ENCODE peak calls at places on chromosomes 13 and 19, in five cellular contexts. V, K, S, N and C are unnamed samples.

GRCh38 chr19:30253581-30253996 is 118.6 kb upstream of the ZNF536 start:
- DNase-seq in V (no peak), K (no peak), S (no peak), N (no peak), C (no peak)

GRCh38 chr13:112583592-112584277 is 4.2 kb downstream of the TUBGCP3 start:
- DNase-seq in V (no peak), K (peak; percentile 41), S (no peak), N (no peak), C (peak; percentile 17)

GRCh38 chr19:46787331-46788100 is 878 bp downstream of the SLC1A5 start:
- DNase-seq in V (peak; percentile 20), K (no peak), S (peak; percentile 52), N (peak; percentile 52), C (peak; percentile 56)

GRCh38 chr19:36225219-36225892 is 10.4 kb downstream of the ZNF146 start:
- DNase-seq in V (no peak), K (no peak), S (no peak), N (no peak), C (no peak)

GRCh38 chr19:10617409-10618121 is 7.8 kb upstream of the SLC44A2 start:
- DNase-seq in V (no peak), K (no peak), S (no peak), N (no peak), C (no peak)

GRCh38 chr13:110666255-110666533 is 39.7 kb downstream of the CARS2 start:
- DNase-seq in V (no peak), K (no peak), S (no peak), N (no peak), C (no peak)

GRCh38 chr13:32116210-32116609 is 84.6 kb downstream of the FRY start:
- DNase-seq in V (no peak), K (no peak), S (no peak), N (no peak), C (no peak)

GRCh38 chr13:30963794-30964193 is 31.3 kb downstream of the TEX26 start:
- DNase-seq in V (peak; percentile 10), K (peak; percentile 27), S (no peak), N (no peak), C (no peak)

GRCh38 chr19:4414800-4415251 is 12.4 kb downstream of the CHAF1A start:
- DNase-seq in V (peak; percentile 40), K (no peak), S (no peak), N (no peak), C (no peak)

GRCh38 chr13:110557082-110557481 is 4.4 kb downstream of the RAB20 start:
- DNase-seq in V (no peak), K (no peak), S (no peak), N (no peak), C (no peak)

GRCh38 chr13:90787007-90787406 is 560.5 kb upstream of the MIR17HG start:
- DNase-seq in V (no peak), K (no peak), S (no peak), N (no peak), C (no peak)

GRCh38 chr19:1073956-1074511 is 7.1 kb downstream of the ARHGAP45 start:
- DNase-seq in V (no peak), K (no peak), S (no peak), N (no peak), C (no peak)

GRCh38 chr13:45921337-45921736 is 69.8 kb upstream of the SIAH3 start:
- DNase-seq in V (no peak), K (no peak), S (no peak), N (no peak), C (no peak)

GRCh38 chr13:36834299-36834698 is 15.3 kb downstream of the RFXAP start:
- DNase-seq in V (no peak), K (no peak), S (no peak), N (no peak), C (no peak)

GRCh38 chr13:113092776-113093579 is 12.6 kb upstream of the F7 start:
- DNase-seq in V (no peak), K (no peak), S (no peak), N (no peak), C (no peak)

GRCh38 chr19:13044160-13044853 is 49.0 kb downstream of the NFIX start:
- DNase-seq in V (no peak), K (no peak), S (no peak), N (no peak), C (no peak)

GRCh38 chr13:27578121-27579030 is 42.0 kb downstream of the LNX2 start:
- DNase-seq in V (no peak), K (no peak), S (no peak), N (no peak), C (no peak)

GRCh38 chr13:72931311-72931710 is 127.5 kb upstream of the KLF5 start:
- DNase-seq in V (no peak), K (no peak), S (no peak), N (no peak), C (no peak)

GRCh38 chr13:91133941-91134772 is 213.3 kb upstream of the MIR17HG start:
- DNase-seq in V (peak; percentile 81), K (peak; percentile 19), S (no peak), N (peak; percentile 48), C (peak; percentile 88)

GRCh38 chr13:37747071-37747612 is 122.4 kb downstream of the TRPC4 start:
- DNase-seq in V (no peak), K (no peak), S (no peak), N (no peak), C (no peak)

GRCh38 chr13:73835138-73835721 is 299.0 kb downstream of the KLF12 start:
- DNase-seq in V (peak; percentile 60), K (no peak), S (no peak), N (peak; percentile 44), C (peak; percentile 73)

GRCh38 chr19:3555653-3556422 is 1.5 kb downstream of the MFSD12 start:
- DNase-seq in V (no peak), K (no peak), S (no peak), N (no peak), C (no peak)

GRCh38 chr13:107124730-107125129 is 556.8 kb upstream of the ARGLU1 start:
- DNase-seq in V (no peak), K (no peak), S (no peak), N (no peak), C (no peak)

GRCh38 chr13:40206241-40207109 is 460.0 kb downstream of the FOXO1 start:
- DNase-seq in V (peak; percentile 67), K (no peak), S (no peak), N (no peak), C (peak; percentile 82)

GRCh38 chr19:4067396-4068057 is 828 bp upstream of the ZBTB7A start:
- DNase-seq in V (no peak), K (peak; percentile 60), S (no peak), N (no peak), C (peak; percentile 67)

GRCh38 chr13:35548790-35549189 is 72.3 kb upstream of the MAB21L1 start:
- DNase-seq in V (no peak), K (no peak), S (no peak), N (no peak), C (no peak)

GRCh38 chr19:35797663-35798062 is 15.0 kb downstream of the PRODH2 start:
- DNase-seq in V (no peak), K (peak; percentile 57), S (no peak), N (no peak), C (no peak)

GRCh38 chr13:95403349-95404140 is 102.3 kb upstream of the ABCC4 start:
- DNase-seq in V (no peak), K (no peak), S (no peak), N (peak; percentile 70), C (no peak)

GRCh38 chr13:41428155-41428554 is 29.2 kb upstream of the RGCC start:
- DNase-seq in V (no peak), K (no peak), S (no peak), N (peak; percentile 6), C (no peak)

GRCh38 chr19:41893899-41894298 is 10.9 kb downstream of the ARHGEF1 start:
- DNase-seq in V (no peak), K (no peak), S (no peak), N (no peak), C (peak; percentile 60)

GRCh38 chr13:46160474-46161066 is 21.4 kb downstream of the LCP1 start:
- DNase-seq in V (peak; percentile 66), K (no peak), S (no peak), N (peak; percentile 49), C (peak; percentile 69)

GRCh38 chr13:113148940-113149503 is 9.4 kb upstream of the PROZ start:
- DNase-seq in V (no peak), K (no peak), S (no peak), N (no peak), C (no peak)

GRCh38 chr13:70107125-70107497 is 515 bp upstream of the ATXN8OS start:
- DNase-seq in V (no peak), K (no peak), S (no peak), N (no peak), C (no peak)
- H3K4me1 ChIP-seq in V (no peaks in the 10 kb centered on the region), K (no peaks in the 10 kb centered on the region), S (no peaks in the 10 kb centered on the region), N (peaks cover 6% of the 10 kb centered on the region), C (no peaks in the 10 kb centered on the region)

DNA sequence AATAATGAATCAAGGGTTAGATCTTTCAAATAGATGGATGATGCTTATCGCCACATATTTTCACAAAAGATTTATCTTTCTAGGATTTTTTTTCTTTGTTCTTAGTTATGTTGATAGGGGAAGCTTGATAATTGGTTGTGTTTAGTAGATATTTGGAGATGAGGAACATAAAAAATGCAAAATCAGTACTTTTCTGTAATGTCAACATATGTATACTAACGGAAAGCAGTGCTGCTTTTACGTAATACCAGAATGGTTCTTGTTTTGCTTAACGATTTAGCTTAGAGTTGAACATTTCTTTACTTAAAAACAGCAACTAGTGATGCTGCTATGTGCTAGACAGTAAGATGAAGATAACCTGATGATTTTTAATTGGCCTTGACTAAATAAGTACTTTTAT is 3.0 kb downstream of the ZMYM2 start:
- DNase-seq in V (no peak), K (no peak), S (no peak), N (no peak), C (no peak)
- H3K4me1 ChIP-seq in V (peaks cover 2% of the 10 kb centered on the region), K (peaks cover 36% of the 10 kb centered on the region), S (no peaks in the 10 kb centered on the region), N (peaks cover 7% of the 10 kb centered on the region), C (peaks cover 28% of the 10 kb centered on the region)

GRCh38 chr19:17528610-17529009 is 17.2 kb downstream of the PGLS start:
- DNase-seq in V (no peak), K (no peak), S (no peak), N (no peak), C (no peak)
- H3K4me1 ChIP-seq in V (no peaks in the 10 kb centered on the region), K (no peaks in the 10 kb centered on the region), S (no peaks in the 10 kb centered on the region), N (peaks cover 7% of the 10 kb centered on the region), C (peaks cover 68% of the 10 kb centered on the region)

GRCh38 chr13:48644141-48644540 is 9.6 kb upstream of the CYSLTR2 start:
- DNase-seq in V (no peak), K (no peak), S (no peak), N (no peak), C (no peak)
- H3K4me1 ChIP-seq in V (no peaks in the 10 kb centered on the region), K (no peaks in the 10 kb centered on the region), S (no peaks in the 10 kb centered on the region), N (no peaks in the 10 kb centered on the region), C (no peaks in the 10 kb centered on the region)